ENCODE peak calls at places on chromosomes 16 and 17, in nine cellular contexts. K, T, A, S, Y, E, F, G and V are unnamed samples.
A peak's percentile ranks its signal among the peaks of the same experiment; 100 is the strongest.

GRCh38 chr17:62966426-62967110 is 533 bp downstream of the TANC2 start:
- DNase-seq in S (peak; percentile 54), T (no peak), F (peak; percentile 18), K (peak; percentile 84), G (peak; percentile 89), A (peak; percentile 30), E (no peak), Y (peak; percentile 86), V (peak; percentile 84)

GRCh38 chr17:2198917-2199316 is 104.7 kb downstream of the SMG6 start:
- DNase-seq in T (no peak), F (peak; percentile 82), A (no peak), Y (no peak), S (peak; percentile 25), G (no peak), E (no peak), K (no peak), V (no peak)

GRCh38 chr16:14378131-14378551 is 251.9 kb downstream of the PARN start:
- DNase-seq in Y (no peak), K (no peak), E (no peak), G (no peak), S (no peak), T (peak; percentile 52), A (no peak), F (peak; percentile 92), V (no peak)

GRCh38 chr17:488993-489757 is 136.6 kb upstream of the RPH3AL start:
- DNase-seq in Y (no peak), F (peak; percentile 20), A (peak; percentile 54), K (no peak), S (no peak), G (peak; percentile 61), T (peak; percentile 37), E (no peak), V (no peak)

GRCh38 chr17:72810991-72811508 is 281.4 kb downstream of the SLC39A11 start:
- DNase-seq in K (no peak), G (no peak), E (no peak), S (no peak), F (no peak), T (no peak), Y (no peak), A (no peak), V (no peak)

GRCh38 chr16:86242244-86243122 is 267.8 kb upstream of the FOXF1 start:
- DNase-seq in T (no peak), A (no peak), Y (no peak), F (no peak), E (peak; percentile 54), K (no peak), G (no peak), S (no peak), V (no peak)

GRCh38 chr17:10792156-10792555 is 11.7 kb downstream of the TMEM238L start:
- DNase-seq in Y (no peak), K (peak; percentile 68), E (no peak), F (no peak), A (no peak), T (no peak), S (no peak), G (no peak), V (no peak)

GRCh38 chr17:76497979-76498885 is 3.0 kb downstream of the RHBDF2 start:
- DNase-seq in G (peak; percentile 87), Y (peak; percentile 87), E (peak; percentile 89), A (peak; percentile 65), F (peak; percentile 93), K (peak; percentile 74), T (peak; percentile 55), S (peak; percentile 59), V (peak; percentile 89)

GRCh38 chr17:80881321-80881720 is 110.3 kb upstream of the CHMP6 start:
- DNase-seq in A (no peak), K (peak; percentile 18), F (no peak), E (peak; percentile 35), G (no peak), S (no peak), Y (peak; percentile 33), T (no peak), V (peak; percentile 17)

GRCh38 chr16:71900336-71900735 is 5.0 kb downstream of the IST1 start:
- DNase-seq in Y (no peak), F (no peak), T (no peak), A (peak; percentile 21), G (no peak), S (no peak), E (no peak), K (no peak), V (no peak)

GRCh38 chr17:68020451-68020779 is 15.1 kb upstream of the KPNA2 start:
- DNase-seq in G (no peak), F (no peak), S (no peak), Y (no peak), T (peak; percentile 41), K (no peak), E (no peak), A (no peak), V (no peak)

GRCh38 chr16:50705436-50706110 is 12.2 kb downstream of the NOD2 start:
- DNase-seq in A (no peak), K (no peak), Y (no peak), T (no peak), E (no peak), S (no peak), G (no peak), F (no peak), V (no peak)

GRCh38 chr17:69669441-69670178 is 255.1 kb downstream of the MAP2K6 start:
- DNase-seq in E (no peak), G (no peak), S (no peak), F (peak; percentile 65), Y (no peak), K (no peak), A (peak; percentile 9), T (no peak), V (no peak)

GRCh38 chr16:29148867-29149272 is 164.0 kb downstream of the LAT start:
- DNase-seq in G (no peak), S (no peak), A (no peak), E (no peak), T (no peak), K (peak; percentile 64), F (no peak), Y (no peak), V (peak; percentile 61)

GRCh38 chr16:85783441-85783840 is 15.9 kb downstream of the EMC8 start:
- DNase-seq in E (no peak), K (no peak), F (no peak), G (no peak), T (no peak), Y (peak; percentile 29), A (no peak), S (no peak), V (no peak)

DNA sequence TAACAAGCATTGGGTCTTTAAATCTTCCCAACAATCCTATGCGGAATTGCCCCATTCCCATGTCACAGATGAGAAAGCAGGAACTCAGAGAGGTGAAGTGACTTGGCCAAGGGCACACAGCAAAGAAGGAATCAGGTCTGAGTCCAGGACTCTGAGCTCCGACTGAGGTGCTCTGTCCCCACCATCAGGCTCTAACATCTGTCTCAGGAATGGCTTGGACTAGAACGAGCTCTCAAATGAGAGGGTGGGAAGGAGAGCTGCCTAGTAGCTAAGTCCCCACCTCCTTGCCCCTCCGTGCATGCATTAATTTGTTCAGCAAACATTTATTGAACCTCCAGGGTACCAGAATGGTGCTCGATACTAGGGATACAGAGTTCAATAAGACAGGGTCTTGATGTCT is 26.7 kb downstream of the ABCC3 start:
- DNase-seq in Y (no peak), T (no peak), G (no peak), K (peak; percentile 21), S (no peak), A (no peak), E (no peak), F (no peak), V (no peak)
- H3K4me1 ChIP-seq in Y (peaks cover 24% of the 10 kb centered on the region), T (peaks cover 81% of the 10 kb centered on the region), G (peaks cover 6% of the 10 kb centered on the region), K (peaks cover 43% of the 10 kb centered on the region), S (peaks cover 3% of the 10 kb centered on the region), A (peaks cover 9% of the 10 kb centered on the region), E (peaks cover 33% of the 10 kb centered on the region), F (peaks cover 32% of the 10 kb centered on the region), V (peaks cover 24% of the 10 kb centered on the region)

DNA sequence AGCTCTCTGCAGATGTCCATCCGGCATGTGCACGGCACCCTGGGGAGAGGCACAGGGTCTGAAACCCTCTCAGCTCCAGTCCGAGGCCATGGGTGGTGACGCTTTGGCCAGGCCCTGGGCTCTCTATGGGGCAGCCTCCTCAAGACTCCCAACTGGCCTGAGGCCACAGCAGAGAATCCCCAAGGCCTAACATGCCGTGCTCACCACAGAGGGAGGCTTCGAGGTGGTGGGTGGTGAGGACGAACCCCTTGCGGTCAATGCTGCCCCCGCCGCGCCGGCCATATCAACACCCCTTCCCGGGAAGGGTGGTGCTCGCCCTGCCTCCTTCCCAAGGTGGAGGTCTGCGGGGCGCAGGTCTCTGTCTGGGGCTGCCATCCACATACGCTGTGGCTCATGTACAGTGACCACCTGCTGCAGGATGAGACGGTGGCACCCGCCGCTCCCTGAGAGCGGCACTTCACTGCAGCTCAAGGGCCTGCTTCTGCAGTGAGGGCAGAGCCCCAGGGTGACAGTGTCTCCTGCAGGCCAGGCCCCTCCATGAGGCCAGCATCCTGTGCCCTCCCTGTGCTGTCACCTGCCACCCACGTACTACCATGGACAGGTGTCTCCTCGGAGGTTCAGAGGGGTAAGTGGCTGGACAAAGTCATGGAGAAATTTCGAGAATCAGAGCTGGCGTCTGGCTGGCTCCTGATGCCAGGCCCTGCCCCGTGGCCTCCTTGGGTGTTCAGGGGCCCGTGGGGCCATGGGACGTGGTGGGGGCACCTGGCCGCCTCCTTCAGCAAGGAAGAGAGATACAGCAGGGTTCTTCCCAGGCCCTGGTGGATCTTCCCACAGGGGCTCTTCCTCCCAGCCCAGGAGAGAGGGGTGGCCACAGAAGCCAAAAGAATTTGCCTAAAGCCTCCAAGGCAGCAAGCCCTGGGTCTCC is 54.6 kb upstream of the ACSF3 start:
- DNase-seq in T (no peak), S (no peak), Y (peak; percentile 53), E (no peak), K (peak; percentile 15), F (no peak), G (no peak), A (no peak), V (peak; percentile 46)
- H3K4me3 ChIP-seq in T (no peak overlapping the region), S (no peak overlapping the region), Y (no peak overlapping the region), E (no peak overlapping the region), K (no peak overlapping the region), F (no peak overlapping the region), G (no peak overlapping the region), A (no peak overlapping the region), V (no peak overlapping the region)

GRCh38 chr17:28741358-28742349 is 2.2 kb upstream of the TRAF4 start:
- DNase-seq in F (no peak), E (no peak), S (no peak), G (no peak), K (peak; percentile 51), A (no peak), T (no peak), Y (peak; percentile 42), V (no peak)
- H3K4me1 ChIP-seq in F (peaks cover 14% of the 10 kb centered on the region), E (peaks cover 40% of the 10 kb centered on the region), S (no peaks in the 10 kb centered on the region), G (peaks cover 8% of the 10 kb centered on the region), K (peaks cover 28% of the 10 kb centered on the region), A (peaks cover 23% of the 10 kb centered on the region), T (peaks cover 33% of the 10 kb centered on the region), Y (peaks cover 14% of the 10 kb centered on the region), V (peaks cover 2% of the 10 kb centered on the region)

DNA sequence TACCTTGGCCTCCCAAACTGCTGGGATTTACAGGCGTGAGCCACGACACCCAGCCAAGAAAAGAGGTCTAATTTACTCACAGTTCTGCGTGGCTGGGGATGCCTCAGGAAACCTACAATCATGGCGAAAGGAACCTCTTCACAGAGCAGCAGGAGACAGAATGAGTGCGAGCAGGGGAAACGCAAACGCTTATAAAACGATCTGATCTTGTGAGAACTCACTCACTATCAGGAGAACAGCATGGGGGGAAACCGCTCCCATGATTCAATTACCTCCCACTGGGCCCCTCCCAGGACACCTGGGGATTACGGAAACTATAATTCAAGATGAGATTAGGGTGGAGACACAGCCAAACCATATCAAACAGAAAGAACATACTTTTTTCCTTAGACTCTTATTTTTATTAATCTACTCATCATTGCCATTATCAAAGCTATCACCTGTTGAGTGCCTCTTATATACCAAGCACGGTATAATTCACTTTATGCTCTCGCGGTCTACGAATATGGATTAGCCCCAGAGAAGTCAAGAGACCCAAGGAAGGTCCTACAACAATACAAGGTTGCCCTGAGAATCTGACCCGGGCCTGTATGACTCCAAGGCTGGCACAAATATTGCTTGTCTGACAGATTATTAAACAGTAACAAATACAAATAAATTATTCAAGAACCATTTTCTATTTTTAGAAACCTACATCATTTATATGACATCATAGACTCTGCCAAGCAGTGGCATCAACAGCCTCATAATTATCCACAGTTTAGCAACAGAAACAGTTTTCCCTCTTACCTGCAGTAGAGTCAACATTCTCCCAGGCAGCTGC is 2.4 kb downstream of the POLR3K start:
- DNase-seq in S (no peak), T (no peak), Y (no peak), E (no peak), A (no peak), G (no peak), K (no peak), F (no peak), V (peak; percentile 8)
- H3K4me3 ChIP-seq in S (no peak overlapping the region), T (no peak overlapping the region), Y (no peak overlapping the region), E (no peak overlapping the region), A (no peak overlapping the region), G (no peak overlapping the region), K (no peak overlapping the region), F (no peak overlapping the region), V (no peak overlapping the region)